ENCODE peak calls at places on chromosomes 1 and 21, in seven cellular contexts. U is GM04504; L is GM12891; W is mucosa of gallbladder; K is stimulated activated CD4-positive, alpha-beta T cell treated with anti-CD3 and anti-CD28 coated beads, Interleukin-1b, Interleukin-23, amount 100 ng/mL, for 48 hours; Y is PC-3; M is NCI-H1105 treated with DMSO at 0.1 percent for 48 hours. J is an unnamed sample.

GRCh38 chr1:54016343-54017282 is 1.4 kb downstream of the LDLRAD1 start:
- DNase-seq in U (peak), L (no peak), W (peak), K (no peak), Y (peak), M (no peak), J (no peak)

GRCh38 chr1:161033751-161034150 is 5.0 kb downstream of the TSTD1 start:
- DNase-seq in U (no peak), L (no peak), W (no peak), K (peak), Y (peak), M (no peak), J (peak)

GRCh38 chr1:234638832-234639799 is 29.1 kb upstream of the IRF2BP2 start:
- DNase-seq in U (no peak), L (no peak), W (peak), K (no peak), Y (peak), M (no peak), J (no peak)

GRCh38 chr21:29077651-29078090 is 4.2 kb upstream of the CCT8 start:
- DNase-seq in U (no peak), L (no peak), W (peak), K (peak), Y (peak), M (peak), J (peak)

GRCh38 chr1:228902781-228903572 is 167.7 kb downstream of the RHOU start:
- DNase-seq in U (peak), L (no peak), W (peak), K (no peak), Y (peak), M (peak), J (no peak)

GRCh38 chr1:21495225-21495820 is 13.9 kb upstream of the ALPL start:
- DNase-seq in U (no peak), L (no peak), W (no peak), K (no peak), Y (no peak), M (no peak), J (no peak)

GRCh38 chr1:26848947-26849774 is 13.8 kb upstream of the SFN start:
- DNase-seq in U (peak), L (no peak), W (peak), K (no peak), Y (peak), M (no peak), J (no peak)

GRCh38 chr1:245184791-245185190 is 30.0 kb downstream of the KIF26B start:
- DNase-seq in U (no peak), L (no peak), W (no peak), K (no peak), Y (no peak), M (no peak), J (no peak)

GRCh38 chr1:173062156-173062938 is 11.6 kb upstream of the TNFSF18 start:
- DNase-seq in U (peak), L (no peak), W (no peak), K (no peak), Y (peak), M (no peak), J (no peak)

GRCh38 chr1:201214886-201215285 is 24.3 kb downstream of the IGFN1 start:
- DNase-seq in U (no peak), L (no peak), W (no peak), K (no peak), Y (no peak), M (no peak), J (no peak)

GRCh38 chr1:161503394-161503748 is 1.9 kb upstream of the FCGR2A start:
- DNase-seq in U (no peak), L (no peak), W (no peak), K (no peak), Y (no peak), M (no peak), J (no peak)

GRCh38 chr1:109201123-109201703 is 12.5 kb upstream of the SARS1 start:
- DNase-seq in U (peak), L (peak), W (peak), K (peak), Y (peak), M (peak), J (peak)